ENCODE peak calls at places on chromosome 5, in five cellular contexts. F is hepatocyte, T is HCT116, M is PC-3, K is OCI-LY7. L is an unnamed sample. For H3K9me2, the result is how much of the 10 kb centered on the place peaks cover.

GRCh38 chr5:17151686-17152085 is 65.7 kb upstream of the BASP1 start:
- DNase-seq in T (no peak), K (no peak), M (no peak), F (no peak), L (no peak)

GRCh38 chr5:33794550-33795300 is 97.1 kb downstream of the ADAMTS12 start:
- DNase-seq in M (peak), F (no peak), T (no peak), K (no peak), L (no peak)

GRCh38 chr5:72956324-72957140 is 691 bp downstream of the FCHO2 start:
- DNase-seq in M (peak), T (no peak), F (peak), K (peak), L (peak)

GRCh38 chr5:673837-674629 is 19.1 kb downstream of the TPPP start:
- DNase-seq in T (no peak), M (no peak), F (no peak), K (no peak), L (peak)

GRCh38 chr5:130874861-130875419 is 290.1 kb downstream of the HINT1 start:
- DNase-seq in F (no peak), K (no peak), T (no peak), M (no peak), L (no peak)

GRCh38 chr5:137741718-137742117 is 5.8 kb upstream of the KLHL3 start:
- DNase-seq in K (no peak), T (no peak), M (no peak), F (no peak), L (no peak)

GRCh38 chr5:8720476-8720875 is 825.4 kb downstream of the SEMA5A start:
- DNase-seq in K (no peak), T (no peak), M (peak), F (no peak), L (no peak)

GRCh38 chr5:80804332-80804731 is 149.5 kb upstream of the DHFR start:
- DNase-seq in K (no peak), T (no peak), F (no peak), M (no peak), L (no peak)

GRCh38 chr5:95392593-95393182 is 1.5 kb downstream of the FAM81B start:
- DNase-seq in K (no peak), T (no peak), M (peak), F (peak), L (peak)

GRCh38 chr5:106292654-106293053 is 1378.1 kb downstream of the EFNA5 start:
- DNase-seq in T (no peak), K (no peak), F (no peak), M (peak), L (no peak)

GRCh38 chr5:112640495-112640894 is 97.2 kb upstream of the APC start:
- DNase-seq in T (no peak), M (no peak), F (no peak), K (no peak), L (no peak)

GRCh38 chr5:43425965-43426364 is 13.8 kb upstream of the CCL28 start:
- DNase-seq in K (no peak), T (no peak), M (peak), F (peak), L (peak)

GRCh38 chr5:143279698-143280097 is 123.8 kb downstream of the NR3C1 start:
- DNase-seq in K (no peak), T (no peak), F (no peak), M (peak), L (peak)

GRCh38 chr5:74316064-74316586 is 324.4 kb downstream of the ENC1 start:
- DNase-seq in F (peak), M (peak), K (no peak), T (no peak), L (peak)

GRCh38 chr5:112738180-112738560 is 485 bp downstream of the APC start:
- DNase-seq in M (no peak), F (no peak), K (peak), T (no peak), L (no peak)

GRCh38 chr5:126334755-126335154 is 88.5 kb upstream of the GRAMD2B start:
- DNase-seq in K (no peak), T (no peak), M (no peak), F (no peak), L (no peak)

GRCh38 chr5:179217956-179218355 is 127.3 kb downstream of the ADAMTS2 start:
- DNase-seq in M (no peak), F (no peak), T (no peak), K (no peak), L (no peak)

GRCh38 chr5:88878976-88879375 is 4.0 kb downstream of the MEF2C start:
- DNase-seq in K (no peak), M (peak), T (no peak), F (no peak), L (no peak)
- TF ChIP-seq CTCF in K (peak), M (no peak), T (no peak), F (no peak), L (no peak)

DNA sequence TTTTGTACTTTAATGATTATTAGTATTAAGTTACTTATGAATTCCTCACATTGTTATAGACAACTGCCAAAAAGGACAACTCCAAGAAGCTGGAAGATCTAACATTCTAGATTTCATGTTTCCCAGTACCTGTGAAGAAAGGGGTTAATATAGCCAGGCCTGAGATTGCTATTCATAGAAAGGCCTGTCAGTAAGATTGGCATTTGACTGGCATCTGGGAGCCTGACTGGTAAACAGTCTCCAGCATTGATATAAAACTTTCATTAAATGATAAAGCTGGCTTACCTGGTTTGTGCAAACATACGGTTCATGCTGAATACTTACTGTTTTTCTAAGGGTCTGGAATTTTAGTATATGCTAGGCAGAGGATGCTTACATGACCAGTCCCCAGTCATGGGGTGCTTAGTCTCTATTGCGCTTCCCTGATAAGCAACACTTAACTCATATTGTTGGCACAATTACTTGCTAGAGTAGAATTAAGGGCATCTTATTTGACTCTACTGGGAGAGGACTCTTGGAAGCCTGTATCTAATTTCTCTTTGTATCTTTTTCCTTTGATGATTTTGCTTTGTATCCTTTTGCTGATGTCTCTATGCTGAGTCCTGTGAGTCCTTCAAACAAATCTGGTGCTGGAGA is 340.4 kb upstream of the SEMA6A start:
- DNase-seq in M (no peak), T (no peak), K (no peak), F (no peak), L (no peak)
- H3K9me2 ChIP-seq in M (under half), T (under half), K (under half), F (under half), L (under half)

GRCh38 chr5:157651623-157652376 is 438 bp downstream of the SOX30 start:
- DNase-seq in T (no peak), K (no peak), F (no peak), M (no peak), L (no peak)
- TF ChIP-seq CTCF in T (no peak), K (no peak), F (no peak), M (no peak), L (no peak)

GRCh38 chr5:65017636-65018035 is 248.9 kb downstream of the CWC27 start:
- DNase-seq in K (no peak), F (no peak), M (no peak), T (no peak), L (no peak)
- H3K9me2 ChIP-seq in K (under half), F (under half), M (under half), T (under half), L (under half)

GRCh38 chr5:5822729-5823257 is 400.3 kb downstream of the ICE1 start:
- DNase-seq in T (no peak), K (no peak), F (no peak), M (no peak), L (no peak)

GRCh38 chr5:5828619-5829018 is 406.1 kb downstream of the ICE1 start:
- DNase-seq in F (no peak), M (no peak), T (no peak), K (no peak), L (no peak)

DNA sequence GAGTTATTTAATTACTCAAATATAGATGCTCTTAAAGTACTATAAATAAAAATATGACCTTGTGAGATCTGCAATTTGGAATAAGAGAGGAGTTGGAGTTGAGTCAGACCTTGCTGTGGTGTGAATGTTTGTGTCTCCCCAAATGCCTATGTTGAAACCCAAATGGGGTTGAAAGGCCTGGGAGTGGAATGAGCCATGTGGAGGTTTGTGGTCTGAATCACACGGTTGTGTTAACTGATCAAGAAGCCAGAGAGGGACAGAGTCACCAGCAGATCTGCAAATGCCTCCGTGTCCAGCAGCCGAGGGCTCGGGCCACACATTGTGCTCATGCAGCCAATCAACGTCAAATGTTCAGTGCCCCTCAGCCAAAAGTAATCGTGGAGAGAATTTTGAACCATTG is 404.4 kb downstream of the ICE1 start:
- DNase-seq in K (no peak), T (no peak), F (no peak), M (peak), L (no peak)
- TF ChIP-seq CTCF in K (no peak), T (no peak), F (no peak), M (no peak), L (no peak)

GRCh38 chr5:31593676-31594075 is 45.3 kb upstream of the PDZD2 start:
- DNase-seq in M (no peak), F (no peak), K (no peak), T (no peak), L (no peak)
- H3K9me2 ChIP-seq in M (under half), F (under half), K (under half), T (under half), L (under half)

GRCh38 chr5:116032094-116032517 is at the start of gene ARL14EPL:
- DNase-seq in T (peak), K (no peak), M (peak), F (peak), L (peak)
- TF ChIP-seq CTCF in T (peak), K (no peak), M (peak), F (peak), L (peak)

L was measured in PC-9.